ENCODE peak calls at places on chromosome 17, in four cellular contexts. L is OCI-LY7, V is colonic mucosa, F is fibroblast of the aortic adventitia. U is an unnamed sample.

GRCh38 chr17:79005063-79005861 is 4.3 kb downstream of the CANT1 start:
- DNase-seq in L (no peak), V (peak; percentile 92), F (no peak), U (no peak)

GRCh38 chr17:65099941-65100315 is 37.2 kb upstream of the RGS9 start:
- DNase-seq in L (peak; percentile 55), V (peak; percentile 48), F (peak; percentile 85), U (no peak)

GRCh38 chr17:1773755-1774181 is 11.9 kb downstream of the SERPINF1 start:
- DNase-seq in L (no peak), V (no peak), F (peak; percentile 29), U (no peak)

GRCh38 chr17:18851206-18851605 is 6.7 kb upstream of the PRPSAP2 start:
- DNase-seq in L (no peak), V (no peak), F (no peak), U (no peak)

GRCh38 chr17:40410082-40410481 is 7.6 kb downstream of the TOP2A start:
- DNase-seq in L (no peak), V (no peak), F (no peak), U (no peak)

GRCh38 chr17:29514792-29515191 is 52.0 kb downstream of the ABHD15 start:
- DNase-seq in L (no peak), V (no peak), F (peak; percentile 23), U (no peak)

GRCh38 chr17:36850794-36851193 is 86.5 kb upstream of the LHX1 start:
- DNase-seq in L (no peak), V (no peak), F (peak; percentile 51), U (no peak)

GRCh38 chr17:44672479-44673093 is 16.3 kb downstream of the MEIOC start:
- DNase-seq in L (peak; percentile 42), V (no peak), F (peak; percentile 55), U (no peak)

GRCh38 chr17:64694207-64694606 is 32.1 kb upstream of the SMURF2 start:
- DNase-seq in L (no peak), V (peak; percentile 69), F (peak; percentile 64), U (peak; percentile 73)

DNA sequence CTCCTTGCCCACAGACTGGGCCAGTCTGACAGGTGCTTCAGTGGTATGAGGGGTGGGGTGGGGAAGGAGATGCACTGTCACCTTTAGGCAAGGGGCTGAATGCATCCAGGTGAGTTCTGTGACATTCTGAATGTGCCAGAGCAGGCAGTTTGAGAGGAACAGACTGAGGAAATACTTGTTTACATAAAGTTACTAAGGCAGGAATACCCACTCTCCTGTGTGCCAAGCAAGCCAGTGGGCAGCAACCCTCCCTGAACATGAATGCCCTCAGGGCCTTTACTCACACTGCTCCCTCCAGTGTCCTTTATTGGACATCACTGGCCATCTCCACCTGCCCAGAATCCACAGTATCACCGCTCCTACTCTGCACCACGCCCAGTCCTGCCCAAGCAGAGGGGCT is 33.1 kb upstream of the ULK2 start:
- DNase-seq in L (no peak), V (no peak), F (no peak), U (no peak)
- TF ChIP-seq CTCF in L (no peak), V (no peak), F (no peak), U (no peak)

GRCh38 chr17:38454528-38454927 is 26.3 kb downstream of the ARHGAP23 start:
- DNase-seq in L (no peak), V (no peak), F (peak; percentile 81), U (peak; percentile 84)
- H3K4me3 ChIP-seq in L (no peak overlapping the region), V (no peak overlapping the region), F (peak overlapping the region; percentile 81), U (peak overlapping the region; percentile 70)

DNA sequence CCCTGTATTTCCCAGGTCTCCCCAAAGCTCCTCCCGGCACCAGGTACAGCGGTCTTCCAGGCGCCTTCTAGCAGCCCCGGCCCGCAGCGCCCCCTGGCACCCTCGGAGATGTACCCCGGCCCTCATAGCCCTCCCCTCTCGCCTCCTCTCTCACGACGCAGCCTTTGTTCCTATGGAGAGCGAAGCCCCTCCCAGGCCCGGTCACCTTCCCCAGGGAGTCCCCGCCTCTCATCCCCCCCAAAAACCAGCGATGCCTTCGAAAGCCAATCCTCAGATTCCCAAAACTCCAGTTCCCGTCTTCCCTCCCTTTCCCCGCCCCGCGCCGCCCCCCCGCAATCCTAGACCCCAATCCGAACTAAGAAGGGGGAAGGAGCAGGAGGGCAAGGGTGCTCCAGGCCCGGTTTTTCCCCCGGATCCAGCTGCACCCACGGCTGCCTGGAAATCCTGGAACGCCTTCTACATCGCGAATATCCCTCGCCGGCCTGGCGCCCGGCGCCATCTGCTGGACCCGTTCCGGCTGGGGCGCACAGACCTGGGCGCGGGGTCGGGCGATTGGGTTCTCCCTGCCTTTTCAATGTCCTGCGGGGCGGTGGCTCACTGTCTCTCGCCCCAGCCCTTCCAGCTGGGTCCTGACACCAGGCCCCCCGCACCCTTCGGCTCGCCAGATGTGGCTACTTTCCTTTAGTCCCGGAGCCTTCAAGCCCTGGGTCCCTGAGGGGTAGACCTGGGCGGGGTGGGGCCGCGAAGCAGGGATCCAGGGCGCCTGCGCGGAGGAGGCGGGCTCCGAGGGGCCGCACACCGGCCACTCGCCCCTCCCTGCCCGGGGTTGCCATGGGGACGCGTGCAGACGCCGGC is at the start of gene DNAH2:
- DNase-seq in L (no peak), V (peak; percentile 69), F (peak; percentile 91), U (peak; percentile 70)
- TF ChIP-seq CTCF in L (peak; percentile 51), V (no peak), F (peak; percentile 43), U (peak; percentile 63)

GRCh38 chr17:74339537-74340195 is 13.6 kb downstream of the KIF19 start:
- DNase-seq in L (no peak), V (no peak), F (no peak), U (no peak)

GRCh38 chr17:74337834-74338500 is 11.9 kb downstream of the KIF19 start:
- DNase-seq in L (no peak), V (no peak), F (no peak), U (no peak)

GRCh38 chr17:74343121-74343520 is 17.1 kb downstream of the KIF19 start:
- DNase-seq in L (no peak), V (no peak), F (no peak), U (no peak)

GRCh38 chr17:74343526-74344284 is 17.7 kb downstream of the KIF19 start:
- DNase-seq in L (no peak), V (no peak), F (no peak), U (no peak)

GRCh38 chr17:74340470-74341023 is 14.5 kb downstream of the KIF19 start:
- DNase-seq in L (no peak), V (no peak), F (no peak), U (no peak)
- H3K4me3 ChIP-seq in L (no peak overlapping the region), V (no peak overlapping the region), F (no peak overlapping the region), U (no peak overlapping the region)

DNA sequence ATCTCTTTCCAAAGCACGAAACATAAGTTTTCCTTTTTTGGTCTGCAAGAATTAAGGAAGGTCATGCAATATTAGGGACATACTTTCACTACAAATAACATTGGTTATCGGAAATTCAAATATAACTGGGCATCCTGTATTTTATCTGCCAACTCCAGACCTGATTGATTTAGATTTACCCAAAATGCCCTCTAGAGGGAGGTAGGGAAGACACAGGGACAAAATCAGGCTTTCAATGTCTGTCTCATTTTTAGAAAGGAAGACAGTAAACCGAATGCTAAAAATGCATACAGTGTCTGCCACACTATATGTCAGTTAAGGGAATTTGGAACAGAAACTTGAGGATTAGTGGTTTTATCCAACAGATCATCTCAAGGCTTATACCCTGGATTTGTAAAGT is 161.7 kb upstream of the SOX9 start:
- DNase-seq in L (peak; percentile 25), V (no peak), F (peak; percentile 9), U (no peak)
- TF ChIP-seq CTCF in L (peak; percentile 81), V (peak; percentile 51), F (peak; percentile 45), U (peak; percentile 74)

GRCh38 chr17:28406478-28406824 is 439 bp upstream of the SLC46A1 start:
- DNase-seq in L (no peak), V (no peak), F (no peak), U (no peak)
- H3K4me3 ChIP-seq in L (no peak overlapping the region), V (peak overlapping the region; percentile 74), F (peak overlapping the region; percentile 79), U (peak overlapping the region; percentile 60)